ENCODE peak calls at places on chromosomes 3 and 15, in seven cellular contexts. X, T, N, F, W, O and H are unnamed samples.

GRCh38 chr15:45454825-45455224 is 67.7 kb downstream of the SLC30A4 start:
- DNase-seq in F (no peak), O (peak), T (no peak), W (peak), X (peak), N (peak), H (peak)

GRCh38 chr3:117016359-117016758 is 306.8 kb downstream of the TUSC7 start:
- DNase-seq in W (no peak), F (no peak), O (no peak), T (no peak), X (no peak), N (no peak), H (no peak)

GRCh38 chr3:115322901-115323300 is 175.8 kb upstream of the ZBTB20 start:
- DNase-seq in F (no peak), W (no peak), T (no peak), O (no peak), X (no peak), N (no peak), H (no peak)

GRCh38 chr3:89227634-89228033 is 120.2 kb downstream of the EPHA3 start:
- DNase-seq in T (no peak), X (no peak), W (peak), O (no peak), F (no peak), N (no peak), H (no peak)

GRCh38 chr15:48647963-48648362 is 2.5 kb upstream of the FBN1 start:
- DNase-seq in T (no peak), F (no peak), W (peak), N (no peak), O (no peak), X (peak), H (no peak)

GRCh38 chr3:63015614-63016016 is 140.4 kb upstream of the CADPS start:
- DNase-seq in T (no peak), O (no peak), N (no peak), X (no peak), F (no peak), W (no peak), H (no peak)

GRCh38 chr3:106172780-106173179 is 304.0 kb upstream of the CBLB start:
- DNase-seq in F (no peak), O (no peak), W (no peak), N (no peak), X (no peak), T (no peak), H (no peak)

GRCh38 chr3:134794950-134795775 is at the start of gene EPHB1:
- DNase-seq in O (peak), X (peak), W (peak), F (no peak), N (peak), T (peak), H (peak)

GRCh38 chr15:55628369-55628730 is 40.2 kb upstream of the PYGO1 start:
- DNase-seq in W (peak), X (peak), N (no peak), T (no peak), F (no peak), O (no peak), H (no peak)

GRCh38 chr3:115626711-115627110 is 3.4 kb downstream of the GAP43 start:
- DNase-seq in X (no peak), T (no peak), W (no peak), N (no peak), F (no peak), O (no peak), H (no peak)

GRCh38 chr3:34009480-34009844 is 211.0 kb downstream of the PDCD6IP start:
- DNase-seq in F (no peak), W (peak), X (no peak), O (no peak), T (no peak), N (no peak), H (no peak)

GRCh38 chr3:195150194-195151118 is 120.5 kb downstream of the XXYLT1 start:
- DNase-seq in O (peak), N (peak), T (peak), W (no peak), F (no peak), X (peak), H (peak)

GRCh38 chr3:78940128-78940527 is 827.7 kb downstream of the ROBO1 start:
- DNase-seq in X (no peak), N (no peak), O (no peak), W (no peak), T (no peak), F (no peak), H (no peak)

GRCh38 chr15:93974804-93975481 is 256.4 kb upstream of the MCTP2 start:
- DNase-seq in W (no peak), N (peak), O (no peak), X (peak), F (no peak), T (no peak), H (no peak)

GRCh38 chr3:57778499-57778898 is 22.4 kb downstream of the SLMAP start:
- DNase-seq in F (no peak), O (no peak), X (no peak), N (peak), W (no peak), T (no peak), H (no peak)

GRCh38 chr3:57784089-57784735 is 28.1 kb downstream of the SLMAP start:
- DNase-seq in O (no peak), N (peak), T (no peak), X (no peak), F (no peak), W (no peak), H (no peak)

GRCh38 chr3:57787867-57788623 is 31.9 kb downstream of the SLMAP start:
- DNase-seq in W (no peak), O (no peak), F (no peak), T (no peak), N (peak), X (no peak), H (no peak)

GRCh38 chr3:57788624-57789018 is 32.5 kb downstream of the SLMAP start:
- DNase-seq in T (no peak), X (no peak), N (no peak), O (no peak), F (no peak), W (no peak), H (no peak)

GRCh38 chr3:57783186-57784088 is 27.3 kb downstream of the SLMAP start:
- DNase-seq in O (no peak), N (peak), X (no peak), W (no peak), T (no peak), F (no peak), H (peak)
- H3K4me3 ChIP-seq in O (no peak), N (no peak), X (no peak), W (no peak), T (no peak), F (no peak), H (no peak)

GRCh38 chr3:138829097-138829496 is 5.6 kb downstream of the PIK3CB start:
- DNase-seq in O (no peak), W (no peak), N (no peak), X (no peak), T (no peak), F (no peak), H (no peak)

GRCh38 chr3:138829886-138830510 is 4.7 kb downstream of the PIK3CB start:
- DNase-seq in F (no peak), T (no peak), W (no peak), X (no peak), N (no peak), O (no peak), H (no peak)

GRCh38 chr3:138834359-138835176 is at the start of gene PIK3CB:
- DNase-seq in F (peak), T (peak), X (peak), N (peak), O (peak), W (peak), H (peak)

GRCh38 chr3:138835177-138835757 is 539 bp upstream of the PIK3CB start:
- DNase-seq in N (no peak), W (no peak), F (no peak), T (no peak), O (no peak), X (no peak), H (no peak)

GRCh38 chr3:138833908-138834358 is 795 bp downstream of the PIK3CB start:
- DNase-seq in N (peak), T (no peak), F (no peak), X (peak), O (no peak), W (peak), H (no peak)
- H3K4me3 ChIP-seq in N (peak), T (peak), F (peak), X (peak), O (peak), W (peak), H (peak)

DNA sequence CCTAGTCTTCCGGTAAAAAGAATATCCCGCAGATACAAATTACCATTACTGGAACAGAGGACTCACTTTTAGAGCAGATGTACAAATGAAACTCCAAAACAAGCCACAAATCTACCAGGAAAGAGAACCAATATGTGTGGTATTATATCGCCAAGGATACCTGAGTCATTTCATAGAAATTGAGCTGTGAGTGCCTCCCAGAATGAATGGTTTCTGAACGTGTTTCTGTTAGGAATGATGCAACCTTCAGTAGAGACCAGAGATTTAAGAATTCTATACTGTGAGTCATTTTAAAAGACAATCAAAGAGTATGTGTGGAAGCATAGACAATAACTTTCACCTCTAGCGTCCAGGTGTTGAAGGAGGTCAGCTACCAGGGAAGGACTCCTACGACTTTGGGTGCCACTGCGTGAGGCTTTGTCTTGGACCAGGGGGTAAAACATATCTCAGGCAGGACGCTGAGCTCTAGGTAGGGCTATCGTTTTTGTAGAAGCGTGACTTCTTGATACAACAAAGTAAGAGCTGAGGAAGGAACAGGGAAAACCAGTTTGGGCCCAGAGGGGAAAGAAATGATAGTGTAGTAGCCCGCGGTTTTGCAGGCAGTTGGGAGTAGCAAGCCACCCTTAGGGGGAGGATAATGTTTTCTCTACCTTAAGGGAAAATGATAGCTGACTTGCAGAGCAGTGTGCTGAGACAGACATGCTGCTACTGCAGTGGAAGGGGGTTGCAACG is 210.5 kb downstream of the TP63 start:
- DNase-seq in X (peak), W (peak), F (no peak), N (peak), O (no peak), T (no peak), H (no peak)
- H3K4me3 ChIP-seq in X (no peak), W (no peak), F (peak), N (peak), O (no peak), T (no peak), H (no peak)

GRCh38 chr15:67097424-67097823 is 32.0 kb downstream of the SMAD3 start:
- DNase-seq in W (no peak), X (no peak), F (no peak), N (no peak), O (no peak), T (no peak), H (no peak)

GRCh38 chr15:67096536-67097294 is 31.3 kb downstream of the SMAD3 start:
- DNase-seq in T (no peak), N (peak), X (peak), O (no peak), F (no peak), W (peak), H (no peak)

GRCh38 chr15:67100124-67100791 is 34.9 kb downstream of the SMAD3 start:
- DNase-seq in T (no peak), W (no peak), N (no peak), O (no peak), F (no peak), X (no peak), H (no peak)

GRCh38 chr15:67097893-67098740 is 32.7 kb downstream of the SMAD3 start:
- DNase-seq in F (no peak), O (peak), W (peak), T (no peak), X (peak), N (peak), H (no peak)

DNA sequence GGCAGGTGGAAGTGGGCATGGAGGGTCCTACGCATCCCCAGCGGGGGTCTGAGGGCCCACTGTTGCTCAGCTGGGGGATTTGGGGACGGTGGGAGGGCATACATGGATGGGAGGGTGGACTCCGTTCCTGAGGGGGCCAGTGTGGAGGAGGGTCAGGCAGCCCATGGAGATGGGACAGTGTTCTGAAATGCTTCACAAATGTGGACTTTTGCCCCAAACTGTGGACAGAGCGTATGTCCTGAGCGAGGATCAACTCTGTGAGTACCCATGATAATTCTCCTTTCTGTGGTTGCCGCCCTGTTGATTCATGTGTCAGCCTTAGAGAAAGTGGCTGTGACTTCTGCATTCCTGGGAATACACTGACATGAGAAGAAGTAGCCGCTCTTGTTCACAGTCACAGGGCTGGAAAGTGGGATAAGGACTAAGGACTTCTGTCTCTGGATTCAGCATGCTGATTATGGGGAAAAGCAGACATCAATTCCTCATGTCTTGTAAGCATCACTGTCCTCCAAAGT is 33.4 kb downstream of the SMAD3 start:
- DNase-seq in X (peak), W (no peak), O (no peak), N (peak), F (no peak), T (no peak), H (no peak)
- H3K4me3 ChIP-seq in X (peak), W (peak), O (no peak), N (peak), F (no peak), T (no peak), H (no peak)

DNA sequence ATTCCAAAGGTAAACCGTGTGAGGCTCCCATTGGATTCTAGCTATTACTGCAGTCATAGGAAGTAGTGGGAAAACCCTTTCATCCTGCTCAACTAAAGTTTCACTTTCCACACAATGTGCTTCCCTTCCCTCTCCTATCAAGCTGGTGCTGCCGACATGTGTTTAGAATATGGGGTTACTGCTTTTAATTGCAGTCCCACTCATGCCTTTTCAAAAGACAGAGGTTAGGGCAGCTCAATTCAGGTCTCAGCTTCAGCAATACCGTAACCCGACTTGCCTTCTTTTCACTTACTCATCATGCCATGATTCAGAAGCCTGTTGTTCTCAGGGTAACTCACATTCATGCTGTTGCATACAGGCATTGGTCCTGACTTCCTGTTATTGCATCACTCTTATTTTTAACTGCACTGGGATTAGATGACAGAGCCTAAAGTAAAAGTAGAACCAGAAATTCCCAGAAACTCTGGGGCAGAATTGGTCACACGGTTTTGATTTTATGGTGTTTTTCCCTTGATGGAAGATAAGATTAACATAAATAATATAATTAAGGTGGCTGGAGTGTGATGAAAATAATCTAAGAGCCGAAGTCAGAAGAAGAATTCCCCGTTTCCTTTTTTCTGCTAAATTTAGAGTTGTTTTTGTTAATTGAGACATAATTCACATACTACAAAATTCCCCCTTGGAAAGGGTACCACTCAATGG is 45.7 kb downstream of the C2CD4B start:
- DNase-seq in T (no peak), X (peak), N (peak), F (no peak), W (peak), O (no peak), H (no peak)
- H3K4me3 ChIP-seq in T (no peak), X (peak), N (no peak), F (peak), W (peak), O (no peak), H (no peak)

GRCh38 chr3:157532529-157533297 is 29.5 kb upstream of the VEPH1 start:
- DNase-seq in X (peak), N (peak), F (no peak), W (peak), T (no peak), O (no peak), H (no peak)
- H3K4me3 ChIP-seq in X (peak), N (no peak), F (no peak), W (peak), T (no peak), O (no peak), H (no peak)

GRCh38 chr3:42162462-42162861 is 71.3 kb downstream of the TRAK1 start:
- DNase-seq in W (no peak), F (no peak), N (no peak), X (no peak), T (no peak), O (no peak), H (no peak)

GRCh38 chr3:42157915-42158538 is 66.9 kb downstream of the TRAK1 start:
- DNase-seq in X (no peak), T (no peak), F (no peak), W (no peak), N (peak), O (no peak), H (no peak)

GRCh38 chr3:42161050-42161935 is 70.1 kb downstream of the TRAK1 start:
- DNase-seq in O (no peak), T (no peak), N (no peak), F (no peak), W (peak), X (peak), H (no peak)

GRCh38 chr3:42159706-42160472 is 68.7 kb downstream of the TRAK1 start:
- DNase-seq in O (peak), F (no peak), X (peak), N (peak), W (peak), T (no peak), H (peak)

GRCh38 chr3:42159147-42159546 is 68.0 kb downstream of the TRAK1 start:
- DNase-seq in O (no peak), W (no peak), X (no peak), F (no peak), T (no peak), N (no peak), H (no peak)
- H3K4me3 ChIP-seq in O (no peak), W (no peak), X (no peak), F (no peak), T (no peak), N (no peak), H (no peak)

GRCh38 chr15:85700767-85701166 is 94.0 kb downstream of the KLHL25 start:
- DNase-seq in O (no peak), N (no peak), T (no peak), F (no peak), W (no peak), X (no peak), H (no peak)
- H3K4me3 ChIP-seq in O (no peak), N (no peak), T (no peak), F (no peak), W (no peak), X (no peak), H (no peak)

DNA sequence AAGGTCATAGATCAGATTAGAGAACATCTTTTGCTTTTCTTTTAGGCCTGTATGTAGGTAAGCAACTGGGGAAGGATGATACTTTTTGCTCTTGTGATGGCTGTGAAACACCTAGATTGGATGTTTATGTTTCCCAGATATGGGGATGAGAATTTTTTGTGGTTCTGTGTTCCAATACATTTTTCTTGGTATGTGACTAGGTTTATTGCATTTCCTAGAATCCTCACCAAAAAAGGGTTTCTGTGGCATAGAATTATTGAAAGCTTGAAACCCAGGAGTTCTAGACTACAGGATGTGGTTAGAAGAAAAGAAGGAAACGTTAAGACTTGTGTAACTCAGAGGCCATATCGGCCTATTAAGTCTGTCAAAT is 25.8 kb downstream of the OXNAD1 start:
- DNase-seq in O (no peak), T (no peak), W (no peak), N (no peak), F (no peak), X (peak), H (no peak)
- H3K4me3 ChIP-seq in O (no peak), T (no peak), W (no peak), N (no peak), F (no peak), X (no peak), H (no peak)

GRCh38 chr15:73596214-73596613 is 37.0 kb downstream of the NPTN start:
- DNase-seq in W (no peak), X (peak), N (no peak), F (no peak), O (no peak), T (no peak), H (no peak)
- H3K4me3 ChIP-seq in W (no peak), X (no peak), N (no peak), F (no peak), O (no peak), T (no peak), H (no peak)